ENCODE peak calls at places on chromosomes 4 and X, in six cellular contexts. One of them, this sample, is unnamed.

GRCh38 chr4:124483043-124483906 is 229.3 kb downstream of the ANKRD50 start:
- DNase-seq in fibroblast of lung: peak; percentile 41
- DNase-seq in astrocyte: peak; percentile 27
- DNase-seq in H9: peak; percentile 45
- DNase-seq in OCI-LY7: no peak
- DNase-seq in mammary epithelial cell: no peak
- DNase-seq in this sample: no peak

GRCh38 chr4:94139931-94140612 is 67.6 kb upstream of the SMARCAD1 start:
- DNase-seq in mammary epithelial cell: no peak
- DNase-seq in astrocyte: no peak
- DNase-seq in fibroblast of lung: no peak
- DNase-seq in H9: no peak
- DNase-seq in OCI-LY7: no peak
- DNase-seq in this sample: no peak

GRCh38 chrX:78199851-78200250 is 60.4 kb upstream of the TAF9B start:
- DNase-seq in H9: no peak
- DNase-seq in OCI-LY7: peak; percentile 24
- DNase-seq in mammary epithelial cell: peak; percentile 8
- DNase-seq in astrocyte: no peak
- DNase-seq in fibroblast of lung: no peak
- DNase-seq in this sample: no peak

GRCh38 chr4:109352941-109353340 is 50.5 kb upstream of the COL25A1 start:
- DNase-seq in astrocyte: no peak
- DNase-seq in mammary epithelial cell: no peak
- DNase-seq in OCI-LY7: no peak
- DNase-seq in H9: no peak
- DNase-seq in fibroblast of lung: no peak
- DNase-seq in this sample: no peak

GRCh38 chr4:95360256-95360903 is 188.4 kb downstream of the UNC5C start:
- DNase-seq in mammary epithelial cell: no peak
- DNase-seq in fibroblast of lung: no peak
- DNase-seq in astrocyte: no peak
- DNase-seq in H9: no peak
- DNase-seq in OCI-LY7: no peak
- DNase-seq in this sample: no peak

GRCh38 chr4:39541987-39542632 is 14.9 kb upstream of the UGDH start:
- DNase-seq in OCI-LY7: no peak
- DNase-seq in fibroblast of lung: no peak
- DNase-seq in astrocyte: no peak
- DNase-seq in H9: no peak
- DNase-seq in mammary epithelial cell: no peak
- DNase-seq in this sample: no peak

GRCh38 chr4:163697121-163697520 is 202.6 kb downstream of the TMA16 start:
- DNase-seq in astrocyte: peak; percentile 86
- DNase-seq in fibroblast of lung: peak; percentile 87
- DNase-seq in OCI-LY7: no peak
- DNase-seq in H9: no peak
- DNase-seq in mammary epithelial cell: peak; percentile 80
- DNase-seq in this sample: peak; percentile 36

GRCh38 chrX:70096052-70096451 is 33.8 kb downstream of the OTUD6A start:
- DNase-seq in astrocyte: no peak
- DNase-seq in mammary epithelial cell: peak; percentile 14
- DNase-seq in H9: peak; percentile 30
- DNase-seq in fibroblast of lung: no peak
- DNase-seq in OCI-LY7: no peak
- DNase-seq in this sample: no peak

GRCh38 chr4:184598753-184599491 is 50.3 kb downstream of the CASP3 start:
- DNase-seq in astrocyte: no peak
- DNase-seq in mammary epithelial cell: no peak
- DNase-seq in H9: no peak
- DNase-seq in fibroblast of lung: no peak
- DNase-seq in OCI-LY7: no peak
- DNase-seq in this sample: no peak

GRCh38 chr4:34183916-34184315 is 2060.4 kb downstream of the ARAP2 start:
- DNase-seq in fibroblast of lung: peak; percentile 25
- DNase-seq in astrocyte: peak; percentile 20
- DNase-seq in mammary epithelial cell: no peak
- DNase-seq in H9: no peak
- DNase-seq in OCI-LY7: no peak
- DNase-seq in this sample: no peak

GRCh38 chr4:93870876-93871458 is 42.4 kb downstream of the ATOH1 start:
- DNase-seq in mammary epithelial cell: no peak
- DNase-seq in astrocyte: no peak
- DNase-seq in H9: no peak
- DNase-seq in OCI-LY7: no peak
- DNase-seq in fibroblast of lung: no peak
- DNase-seq in this sample: no peak

GRCh38 chrX:18927558-18927957 is 56.4 kb downstream of the PHKA2 start:
- DNase-seq in H9: no peak
- DNase-seq in mammary epithelial cell: no peak
- DNase-seq in fibroblast of lung: no peak
- DNase-seq in astrocyte: no peak
- DNase-seq in OCI-LY7: no peak
- DNase-seq in this sample: no peak

GRCh38 chr4:83362492-83363329 is 28.1 kb upstream of the HPSE start:
- DNase-seq in astrocyte: peak; percentile 47
- DNase-seq in H9: no peak
- DNase-seq in mammary epithelial cell: peak; percentile 32
- DNase-seq in OCI-LY7: peak; percentile 63
- DNase-seq in fibroblast of lung: peak; percentile 55
- DNase-seq in this sample: no peak

GRCh38 chr4:57158762-57159161 is 48.6 kb upstream of the IGFBP7 start:
- DNase-seq in astrocyte: peak; percentile 36
- DNase-seq in mammary epithelial cell: no peak
- DNase-seq in fibroblast of lung: peak; percentile 49
- DNase-seq in H9: no peak
- DNase-seq in OCI-LY7: no peak
- DNase-seq in this sample: no peak

GRCh38 chrX:136395271-136395670 is 92.5 kb upstream of the BRS3 start:
- DNase-seq in OCI-LY7: no peak
- DNase-seq in mammary epithelial cell: peak; percentile 64
- DNase-seq in astrocyte: no peak
- DNase-seq in H9: no peak
- DNase-seq in fibroblast of lung: no peak
- DNase-seq in this sample: no peak

GRCh38 chrX:10755477-10756334 is 135.3 kb upstream of the MID1 start:
- DNase-seq in H9: peak; percentile 68
- DNase-seq in astrocyte: peak; percentile 89
- DNase-seq in OCI-LY7: no peak
- DNase-seq in fibroblast of lung: peak; percentile 91
- DNase-seq in mammary epithelial cell: no peak
- DNase-seq in this sample: no peak

GRCh38 chrX:9670136-9670905 is 95.3 kb downstream of the GPR143 start:
- DNase-seq in mammary epithelial cell: no peak
- DNase-seq in fibroblast of lung: peak; percentile 76
- DNase-seq in H9: no peak
- DNase-seq in OCI-LY7: no peak
- DNase-seq in astrocyte: peak; percentile 73
- DNase-seq in this sample: no peak

GRCh38 chrX:15151267-15152196 is 118.4 kb downstream of the ASB9 start:
- DNase-seq in mammary epithelial cell: peak; percentile 23
- DNase-seq in astrocyte: no peak
- DNase-seq in fibroblast of lung: no peak
- DNase-seq in OCI-LY7: no peak
- DNase-seq in H9: no peak
- DNase-seq in this sample: no peak

DNA sequence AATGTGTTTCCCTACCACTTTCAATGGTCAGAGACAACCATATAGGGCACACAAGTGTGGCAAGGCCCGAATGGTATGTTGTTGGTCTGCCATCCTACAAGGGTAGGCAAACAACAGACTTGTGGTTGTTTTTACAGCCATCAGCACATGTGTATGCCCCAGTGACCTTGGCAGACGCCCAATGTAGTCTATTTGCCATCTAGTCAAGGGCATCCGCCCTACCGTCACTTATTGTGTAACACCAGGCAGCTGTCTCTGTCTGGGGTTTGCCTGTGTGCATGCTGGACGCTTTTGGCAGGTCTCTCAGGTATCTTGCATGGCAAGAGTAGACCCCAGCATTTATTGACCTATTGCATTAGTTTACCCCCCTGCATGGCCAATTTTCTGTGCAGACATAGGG is 1145.5 kb upstream of the POU3F4 start:
- DNase-seq in OCI-LY7: no peak
- DNase-seq in mammary epithelial cell: no peak
- DNase-seq in astrocyte: no peak
- DNase-seq in H9: no peak
- DNase-seq in fibroblast of lung: no peak
- DNase-seq in this sample: no peak
- H3K79me2 ChIP-seq in OCI-LY7: no peaks in the 10 kb centered on the region
- H3K79me2 ChIP-seq in mammary epithelial cell: no peaks in the 10 kb centered on the region
- H3K79me2 ChIP-seq in astrocyte: no peaks in the 10 kb centered on the region
- H3K79me2 ChIP-seq in H9: no peaks in the 10 kb centered on the region
- H3K79me2 ChIP-seq in fibroblast of lung: no peaks in the 10 kb centered on the region
- H3K79me2 ChIP-seq in this sample: no peaks in the 10 kb centered on the region

GRCh38 chrX:7076245-7076661 is 71.3 kb upstream of the STS start:
- DNase-seq in OCI-LY7: no peak
- DNase-seq in H9: no peak
- DNase-seq in fibroblast of lung: no peak
- DNase-seq in astrocyte: no peak
- DNase-seq in mammary epithelial cell: no peak
- DNase-seq in this sample: no peak

GRCh38 chrX:7077241-7077909 is 70.1 kb upstream of the STS start:
- DNase-seq in OCI-LY7: no peak
- DNase-seq in astrocyte: no peak
- DNase-seq in fibroblast of lung: no peak
- DNase-seq in mammary epithelial cell: no peak
- DNase-seq in H9: no peak
- DNase-seq in this sample: no peak

GRCh38 chrX:7074908-7075204 is 72.7 kb upstream of the STS start:
- DNase-seq in fibroblast of lung: no peak
- DNase-seq in OCI-LY7: no peak
- DNase-seq in H9: no peak
- DNase-seq in astrocyte: no peak
- DNase-seq in mammary epithelial cell: no peak
- DNase-seq in this sample: no peak

GRCh38 chrX:7074135-7074907 is 73.2 kb upstream of the STS start:
- DNase-seq in OCI-LY7: no peak
- DNase-seq in astrocyte: no peak
- DNase-seq in mammary epithelial cell: peak; percentile 30
- DNase-seq in fibroblast of lung: no peak
- DNase-seq in H9: no peak
- DNase-seq in this sample: peak; percentile 89

GRCh38 chrX:7077910-7078245 is 69.6 kb upstream of the STS start:
- DNase-seq in mammary epithelial cell: no peak
- DNase-seq in OCI-LY7: no peak
- DNase-seq in H9: no peak
- DNase-seq in astrocyte: no peak
- DNase-seq in fibroblast of lung: no peak
- DNase-seq in this sample: no peak
- H3K4me1 ChIP-seq in mammary epithelial cell: peaks cover 4% of the 10 kb centered on the region
- H3K4me1 ChIP-seq in OCI-LY7: peaks cover 11% of the 10 kb centered on the region
- H3K4me1 ChIP-seq in H9: peaks cover 6% of the 10 kb centered on the region
- H3K4me1 ChIP-seq in astrocyte: no peaks in the 10 kb centered on the region
- H3K4me1 ChIP-seq in fibroblast of lung: no peaks in the 10 kb centered on the region
- H3K4me1 ChIP-seq in this sample: peaks cover 28% of the 10 kb centered on the region

DNA sequence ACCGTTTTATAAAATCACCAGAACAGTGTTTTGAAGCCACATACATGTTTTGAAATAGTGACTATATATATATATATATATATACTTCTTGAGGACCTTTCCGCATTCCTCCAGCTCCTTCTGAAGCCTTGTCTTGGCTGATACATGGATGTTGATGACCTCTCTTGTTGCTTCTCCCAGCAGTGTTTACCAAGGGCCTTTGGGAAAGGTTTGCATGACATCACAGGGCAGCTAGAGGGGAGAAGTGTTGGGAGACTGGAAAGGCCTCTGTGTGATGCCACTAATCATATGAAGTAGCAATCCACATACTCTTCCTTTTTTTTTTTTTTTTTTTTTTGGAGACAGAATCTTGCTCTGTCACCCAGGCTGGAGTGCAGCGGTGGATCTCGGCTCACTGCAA is 22.5 kb downstream of the WDR44 start:
- DNase-seq in mammary epithelial cell: no peak
- DNase-seq in OCI-LY7: no peak
- DNase-seq in astrocyte: no peak
- DNase-seq in H9: no peak
- DNase-seq in fibroblast of lung: no peak
- DNase-seq in this sample: no peak
- H3K79me2 ChIP-seq in mammary epithelial cell: peaks cover 70% of the 10 kb centered on the region
- H3K79me2 ChIP-seq in OCI-LY7: peaks cover 5% of the 10 kb centered on the region
- H3K79me2 ChIP-seq in astrocyte: peaks cover 60% of the 10 kb centered on the region
- H3K79me2 ChIP-seq in H9: peaks cover 2% of the 10 kb centered on the region
- H3K79me2 ChIP-seq in fibroblast of lung: peaks cover 20% of the 10 kb centered on the region
- H3K79me2 ChIP-seq in this sample: peaks cover 26% of the 10 kb centered on the region

GRCh38 chr4:7512428-7512827 is 77.7 kb upstream of the PSAPL1 start:
- DNase-seq in mammary epithelial cell: no peak
- DNase-seq in fibroblast of lung: no peak
- DNase-seq in H9: no peak
- DNase-seq in OCI-LY7: no peak
- DNase-seq in astrocyte: no peak
- DNase-seq in this sample: no peak
- H3K4me1 ChIP-seq in mammary epithelial cell: no peaks in the 10 kb centered on the region
- H3K4me1 ChIP-seq in fibroblast of lung: no peaks in the 10 kb centered on the region
- H3K4me1 ChIP-seq in H9: no peaks in the 10 kb centered on the region
- H3K4me1 ChIP-seq in OCI-LY7: peaks cover 6% of the 10 kb centered on the region
- H3K4me1 ChIP-seq in astrocyte: peaks cover 14% of the 10 kb centered on the region
- H3K4me1 ChIP-seq in this sample: peaks cover 5% of the 10 kb centered on the region